ENCODE peak calls at places on chromosome 2, in nine cellular contexts. One of them, this sample, is unnamed.

GRCh38 chr2:101400048-101400447 is 12.7 kb upstream of the CREG2 start:
- DNase-seq in adrenal gland: no peak
- DNase-seq in effector memory CD4-positive, alpha-beta T cell: no peak
- DNase-seq in HCT116: no peak
- DNase-seq in substantia nigra: no peak
- DNase-seq in PC-3: peak
- DNase-seq in prostate gland: no peak
- DNase-seq in suprapubic skin: no peak
- DNase-seq in colonic mucosa: peak
- DNase-seq in this sample: no peak

GRCh38 chr2:196234672-196235071 is 63.3 kb upstream of the STK17B start:
- DNase-seq in adrenal gland: no peak
- DNase-seq in effector memory CD4-positive, alpha-beta T cell: peak
- DNase-seq in HCT116: no peak
- DNase-seq in substantia nigra: no peak
- DNase-seq in PC-3: peak
- DNase-seq in prostate gland: no peak
- DNase-seq in suprapubic skin: no peak
- DNase-seq in colonic mucosa: no peak
- DNase-seq in this sample: no peak

GRCh38 chr2:157559061-157559460 is 69.6 kb downstream of the ACVR1C start:
- DNase-seq in adrenal gland: no peak
- DNase-seq in effector memory CD4-positive, alpha-beta T cell: no peak
- DNase-seq in HCT116: no peak
- DNase-seq in substantia nigra: no peak
- DNase-seq in PC-3: peak
- DNase-seq in prostate gland: no peak
- DNase-seq in suprapubic skin: no peak
- DNase-seq in colonic mucosa: no peak
- DNase-seq in this sample: no peak

GRCh38 chr2:1855150-1855549 is 110.8 kb upstream of the PXDN start:
- DNase-seq in adrenal gland: peak
- DNase-seq in effector memory CD4-positive, alpha-beta T cell: no peak
- DNase-seq in HCT116: no peak
- DNase-seq in substantia nigra: no peak
- DNase-seq in PC-3: no peak
- DNase-seq in prostate gland: no peak
- DNase-seq in suprapubic skin: no peak
- DNase-seq in colonic mucosa: no peak
- DNase-seq in this sample: no peak

GRCh38 chr2:42554392-42554791 is 14.0 kb upstream of the MTA3 start:
- DNase-seq in adrenal gland: no peak
- DNase-seq in effector memory CD4-positive, alpha-beta T cell: no peak
- DNase-seq in HCT116: no peak
- DNase-seq in substantia nigra: no peak
- DNase-seq in PC-3: no peak
- DNase-seq in prostate gland: no peak
- DNase-seq in suprapubic skin: no peak
- DNase-seq in colonic mucosa: no peak
- DNase-seq in this sample: no peak

GRCh38 chr2:64987001-64987962 is 1.9 kb upstream of the SLC1A4 start:
- DNase-seq in adrenal gland: no peak
- DNase-seq in effector memory CD4-positive, alpha-beta T cell: no peak
- DNase-seq in HCT116: no peak
- DNase-seq in substantia nigra: no peak
- DNase-seq in PC-3: peak
- DNase-seq in prostate gland: no peak
- DNase-seq in suprapubic skin: no peak
- DNase-seq in colonic mucosa: no peak
- DNase-seq in this sample: peak

GRCh38 chr2:111057045-111057444 is 63.7 kb upstream of the BCL2L11 start:
- DNase-seq in adrenal gland: no peak
- DNase-seq in effector memory CD4-positive, alpha-beta T cell: no peak
- DNase-seq in HCT116: no peak
- DNase-seq in substantia nigra: no peak
- DNase-seq in PC-3: no peak
- DNase-seq in prostate gland: no peak
- DNase-seq in suprapubic skin: no peak
- DNase-seq in colonic mucosa: no peak
- DNase-seq in this sample: no peak

GRCh38 chr2:120559401-120559800 is 176.3 kb upstream of the GLI2 start:
- DNase-seq in adrenal gland: no peak
- DNase-seq in effector memory CD4-positive, alpha-beta T cell: no peak
- DNase-seq in HCT116: no peak
- DNase-seq in substantia nigra: no peak
- DNase-seq in PC-3: peak
- DNase-seq in prostate gland: no peak
- DNase-seq in suprapubic skin: no peak
- DNase-seq in colonic mucosa: no peak
- DNase-seq in this sample: no peak

GRCh38 chr2:218743072-218743471 is 32.4 kb downstream of the TTLL4 start:
- DNase-seq in adrenal gland: no peak
- DNase-seq in effector memory CD4-positive, alpha-beta T cell: no peak
- DNase-seq in HCT116: no peak
- DNase-seq in substantia nigra: no peak
- DNase-seq in PC-3: no peak
- DNase-seq in prostate gland: no peak
- DNase-seq in suprapubic skin: no peak
- DNase-seq in colonic mucosa: no peak
- DNase-seq in this sample: no peak

GRCh38 chr2:226756131-226756530 is 43.5 kb downstream of the IRS1 start:
- DNase-seq in adrenal gland: no peak
- DNase-seq in effector memory CD4-positive, alpha-beta T cell: no peak
- DNase-seq in HCT116: peak
- DNase-seq in substantia nigra: no peak
- DNase-seq in PC-3: peak
- DNase-seq in prostate gland: no peak
- DNase-seq in suprapubic skin: no peak
- DNase-seq in colonic mucosa: no peak
- DNase-seq in this sample: peak

GRCh38 chr2:3107567-3107966 is 270.1 kb downstream of the EIPR1 start:
- DNase-seq in adrenal gland: peak
- DNase-seq in effector memory CD4-positive, alpha-beta T cell: no peak
- DNase-seq in HCT116: no peak
- DNase-seq in substantia nigra: no peak
- DNase-seq in PC-3: no peak
- DNase-seq in prostate gland: no peak
- DNase-seq in suprapubic skin: no peak
- DNase-seq in colonic mucosa: peak
- DNase-seq in this sample: no peak

GRCh38 chr2:235087812-235088607 is 136.2 kb downstream of the SH3BP4 start:
- DNase-seq in adrenal gland: no peak
- DNase-seq in effector memory CD4-positive, alpha-beta T cell: no peak
- DNase-seq in HCT116: no peak
- DNase-seq in substantia nigra: no peak
- DNase-seq in PC-3: no peak
- DNase-seq in prostate gland: no peak
- DNase-seq in suprapubic skin: no peak
- DNase-seq in colonic mucosa: no peak
- DNase-seq in this sample: no peak

GRCh38 chr2:127154985-127155650 is 48.2 kb upstream of the BIN1 start:
- DNase-seq in adrenal gland: peak
- DNase-seq in effector memory CD4-positive, alpha-beta T cell: no peak
- DNase-seq in HCT116: no peak
- DNase-seq in substantia nigra: no peak
- DNase-seq in PC-3: no peak
- DNase-seq in prostate gland: no peak
- DNase-seq in suprapubic skin: no peak
- DNase-seq in colonic mucosa: no peak
- DNase-seq in this sample: no peak

GRCh38 chr2:21772624-21773023 is 648.9 kb downstream of the TDRD15 start:
- DNase-seq in adrenal gland: no peak
- DNase-seq in effector memory CD4-positive, alpha-beta T cell: no peak
- DNase-seq in HCT116: no peak
- DNase-seq in substantia nigra: no peak
- DNase-seq in PC-3: no peak
- DNase-seq in prostate gland: no peak
- DNase-seq in suprapubic skin: no peak
- DNase-seq in colonic mucosa: no peak
- DNase-seq in this sample: no peak

GRCh38 chr2:112805542-112805941 is 21.2 kb upstream of the IL1A start:
- DNase-seq in adrenal gland: no peak
- DNase-seq in effector memory CD4-positive, alpha-beta T cell: no peak
- DNase-seq in HCT116: no peak
- DNase-seq in substantia nigra: no peak
- DNase-seq in PC-3: no peak
- DNase-seq in prostate gland: no peak
- DNase-seq in suprapubic skin: no peak
- DNase-seq in colonic mucosa: no peak
- DNase-seq in this sample: peak

GRCh38 chr2:232576995-232577394 is 26.5 kb downstream of the EIF4E2 start:
- DNase-seq in adrenal gland: no peak
- DNase-seq in effector memory CD4-positive, alpha-beta T cell: no peak
- DNase-seq in HCT116: no peak
- DNase-seq in substantia nigra: no peak
- DNase-seq in PC-3: no peak
- DNase-seq in prostate gland: no peak
- DNase-seq in suprapubic skin: no peak
- DNase-seq in colonic mucosa: no peak
- DNase-seq in this sample: no peak

GRCh38 chr2:232580648-232580981 is 30.1 kb downstream of the EIF4E2 start:
- DNase-seq in adrenal gland: no peak
- DNase-seq in effector memory CD4-positive, alpha-beta T cell: no peak
- DNase-seq in HCT116: no peak
- DNase-seq in substantia nigra: no peak
- DNase-seq in PC-3: no peak
- DNase-seq in prostate gland: no peak
- DNase-seq in suprapubic skin: no peak
- DNase-seq in colonic mucosa: no peak
- DNase-seq in this sample: no peak

GRCh38 chr2:232575404-232575746 is 24.9 kb downstream of the EIF4E2 start:
- DNase-seq in adrenal gland: no peak
- DNase-seq in effector memory CD4-positive, alpha-beta T cell: no peak
- DNase-seq in HCT116: no peak
- DNase-seq in substantia nigra: no peak
- DNase-seq in PC-3: no peak
- DNase-seq in prostate gland: no peak
- DNase-seq in suprapubic skin: no peak
- DNase-seq in colonic mucosa: no peak
- DNase-seq in this sample: no peak

GRCh38 chr2:232578662-232579061 is 28.2 kb downstream of the EIF4E2 start:
- DNase-seq in adrenal gland: no peak
- DNase-seq in effector memory CD4-positive, alpha-beta T cell: no peak
- DNase-seq in HCT116: no peak
- DNase-seq in substantia nigra: no peak
- DNase-seq in PC-3: no peak
- DNase-seq in prostate gland: no peak
- DNase-seq in suprapubic skin: no peak
- DNase-seq in colonic mucosa: no peak
- DNase-seq in this sample: no peak

GRCh38 chr2:232577841-232578240 is 27.4 kb downstream of the EIF4E2 start:
- DNase-seq in adrenal gland: no peak
- DNase-seq in effector memory CD4-positive, alpha-beta T cell: no peak
- DNase-seq in HCT116: no peak
- DNase-seq in substantia nigra: no peak
- DNase-seq in PC-3: no peak
- DNase-seq in prostate gland: no peak
- DNase-seq in suprapubic skin: no peak
- DNase-seq in colonic mucosa: no peak
- DNase-seq in this sample: no peak
- H3K27ac ChIP-seq in adrenal gland: no peak
- H3K27ac ChIP-seq in effector memory CD4-positive, alpha-beta T cell: no peak
- H3K27ac ChIP-seq in HCT116: no peak
- H3K27ac ChIP-seq in substantia nigra: no peak
- H3K27ac ChIP-seq in PC-3: no peak
- H3K27ac ChIP-seq in prostate gland: no peak
- H3K27ac ChIP-seq in suprapubic skin: no peak
- H3K27ac ChIP-seq in colonic mucosa: no peak
- H3K27ac ChIP-seq in this sample: no peak

DNA sequence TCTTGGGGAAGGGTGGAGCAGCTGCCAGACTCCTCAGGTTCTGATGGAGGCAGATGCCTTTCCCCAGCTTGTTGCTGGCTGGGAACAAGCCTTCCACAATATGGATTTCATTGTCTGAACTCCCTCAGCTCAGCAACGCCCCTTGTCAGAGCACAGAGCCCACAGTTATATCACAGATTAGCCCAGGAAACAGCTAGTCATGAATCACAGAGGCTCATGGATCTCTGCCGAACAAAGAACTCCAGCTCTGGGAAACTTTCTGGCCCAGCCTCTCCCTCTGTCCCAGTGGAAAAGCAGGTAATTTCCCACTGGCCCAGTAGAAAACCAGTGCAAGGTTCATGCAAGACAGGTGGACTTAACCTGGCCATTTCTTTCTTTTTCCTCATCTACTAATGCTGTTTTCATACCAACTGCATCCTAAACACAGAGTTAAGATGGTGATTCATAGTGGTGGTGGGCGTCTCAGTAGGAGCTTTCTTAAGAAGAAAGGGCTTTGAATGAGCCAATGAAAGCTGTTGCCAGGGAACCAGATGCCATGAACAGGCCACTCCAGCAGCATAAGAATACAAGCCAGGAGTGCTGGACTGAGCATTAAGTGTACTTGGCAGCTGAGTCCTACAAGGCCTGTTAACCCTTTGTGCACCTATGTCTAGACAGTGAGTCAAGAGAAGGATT is 8.7 kb upstream of the KIAA2012 start:
- DNase-seq in adrenal gland: no peak
- DNase-seq in effector memory CD4-positive, alpha-beta T cell: no peak
- DNase-seq in HCT116: no peak
- DNase-seq in substantia nigra: no peak
- DNase-seq in PC-3: peak
- DNase-seq in prostate gland: no peak
- DNase-seq in suprapubic skin: no peak
- DNase-seq in colonic mucosa: no peak
- DNase-seq in this sample: no peak
- H3K27ac ChIP-seq in adrenal gland: no peak
- H3K27ac ChIP-seq in effector memory CD4-positive, alpha-beta T cell: no peak
- H3K27ac ChIP-seq in HCT116: no peak
- H3K27ac ChIP-seq in substantia nigra: no peak
- H3K27ac ChIP-seq in PC-3: peak
- H3K27ac ChIP-seq in prostate gland: no peak
- H3K27ac ChIP-seq in suprapubic skin: peak
- H3K27ac ChIP-seq in colonic mucosa: no peak
- H3K27ac ChIP-seq in this sample: no peak

DNA sequence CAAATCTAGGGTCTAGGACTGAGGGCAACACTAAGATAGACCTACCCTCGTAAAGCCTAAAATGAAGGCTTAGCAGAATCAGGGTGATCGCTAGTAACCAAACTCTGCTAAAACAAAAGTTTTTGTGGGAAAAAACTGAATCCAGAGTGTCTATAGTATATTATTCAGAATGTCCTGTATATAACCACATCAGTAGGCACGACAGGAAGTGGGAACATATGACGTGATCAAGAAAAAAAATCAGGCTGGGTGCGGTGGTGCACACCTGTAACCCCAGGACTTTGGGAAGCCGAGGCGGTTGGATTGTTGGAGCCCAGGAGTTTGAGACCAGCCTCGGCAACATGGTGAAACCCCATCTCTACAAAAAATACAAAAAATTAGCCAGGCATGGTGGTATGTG is 106.1 kb downstream of the UGGT1 start:
- DNase-seq in adrenal gland: no peak
- DNase-seq in effector memory CD4-positive, alpha-beta T cell: no peak
- DNase-seq in HCT116: no peak
- DNase-seq in substantia nigra: no peak
- DNase-seq in PC-3: no peak
- DNase-seq in prostate gland: no peak
- DNase-seq in suprapubic skin: no peak
- DNase-seq in colonic mucosa: no peak
- DNase-seq in this sample: no peak
- H3K27ac ChIP-seq in adrenal gland: no peak
- H3K27ac ChIP-seq in effector memory CD4-positive, alpha-beta T cell: no peak
- H3K27ac ChIP-seq in HCT116: no peak
- H3K27ac ChIP-seq in substantia nigra: no peak
- H3K27ac ChIP-seq in PC-3: no peak
- H3K27ac ChIP-seq in prostate gland: no peak
- H3K27ac ChIP-seq in suprapubic skin: no peak
- H3K27ac ChIP-seq in colonic mucosa: peak
- H3K27ac ChIP-seq in this sample: no peak

GRCh38 chr2:51710222-51710621 is 678.3 kb upstream of the NRXN1 start:
- DNase-seq in adrenal gland: no peak
- DNase-seq in effector memory CD4-positive, alpha-beta T cell: no peak
- DNase-seq in HCT116: peak
- DNase-seq in substantia nigra: no peak
- DNase-seq in PC-3: no peak
- DNase-seq in prostate gland: no peak
- DNase-seq in suprapubic skin: no peak
- DNase-seq in colonic mucosa: peak
- DNase-seq in this sample: no peak
- H3K27ac ChIP-seq in adrenal gland: no peak
- H3K27ac ChIP-seq in effector memory CD4-positive, alpha-beta T cell: no peak
- H3K27ac ChIP-seq in HCT116: no peak
- H3K27ac ChIP-seq in substantia nigra: no peak
- H3K27ac ChIP-seq in PC-3: no peak
- H3K27ac ChIP-seq in prostate gland: no peak
- H3K27ac ChIP-seq in suprapubic skin: no peak
- H3K27ac ChIP-seq in colonic mucosa: no peak
- H3K27ac ChIP-seq in this sample: no peak